ENCODE peak calls at places on chromosomes 2 and 18, in six cellular contexts. J is HFF-Myc, E is pancreas, L is PC-3, D is AG04449, A is HL-60. X is an unnamed sample.

GRCh38 chr2:70738159-70738558 is 29.8 kb downstream of the ADD2 start:
- DNase-seq in J (no peak), E (no peak), L (peak; percentile 27), D (no peak), A (no peak), X (no peak)

GRCh38 chr2:74383254-74383653 is 3.1 kb upstream of the DCTN1 start:
- DNase-seq in J (no peak), E (peak; percentile 38), L (peak; percentile 30), D (peak; percentile 45), A (no peak), X (peak; percentile 83)

GRCh38 chr2:60549250-60550150 is 4.0 kb downstream of the BCL11A start:
- DNase-seq in J (no peak), E (peak; percentile 43), L (peak; percentile 38), D (no peak), A (no peak), X (peak; percentile 16)

GRCh38 chr2:72236445-72237067 is 88.9 kb upstream of the CYP26B1 start:
- DNase-seq in J (peak; percentile 4), E (no peak), L (peak; percentile 80), D (peak; percentile 66), A (no peak), X (peak; percentile 84)

GRCh38 chr2:242057379-242058040 is 188.0 kb downstream of the RTP5 start:
- DNase-seq in J (no peak), E (no peak), L (no peak), D (no peak), A (no peak), X (no peak)

GRCh38 chr2:1544478-1545069 is 131.3 kb downstream of the TPO start:
- DNase-seq in J (no peak), E (no peak), L (peak; percentile 45), D (no peak), A (no peak), X (peak; percentile 33)

GRCh38 chr2:237723613-237724012 is 75.0 kb upstream of the RBM44 start:
- DNase-seq in J (peak; percentile 67), E (no peak), L (peak; percentile 35), D (no peak), A (no peak), X (no peak)

GRCh38 chr2:20130821-20131645 is 79.6 kb upstream of the LAPTM4A start:
- DNase-seq in J (no peak), E (no peak), L (no peak), D (peak; percentile 23), A (no peak), X (peak; percentile 28)

GRCh38 chr2:57371186-57371585 is 675.4 kb upstream of the VRK2 start:
- DNase-seq in J (no peak), E (no peak), L (no peak), D (no peak), A (no peak), X (no peak)

GRCh38 chr2:133986076-133986837 is 267.6 kb upstream of the MGAT5 start:
- DNase-seq in J (no peak), E (no peak), L (peak; percentile 30), D (peak; percentile 14), A (no peak), X (peak; percentile 34)

GRCh38 chr2:199463000-199463692 is 5.4 kb upstream of the SATB2 start:
- DNase-seq in J (no peak), E (peak; percentile 82), L (peak; percentile 80), D (no peak), A (peak; percentile 46), X (peak; percentile 42)

GRCh38 chr2:136116813-136117390 is 1.0 kb downstream of the CXCR4 start:
- DNase-seq in J (no peak), E (no peak), L (no peak), D (no peak), A (peak; percentile 45), X (peak; percentile 16)

GRCh38 chr2:126886201-126886905 is 12.3 kb upstream of the TEX51 start:
- DNase-seq in J (peak; percentile 2), E (peak; percentile 67), L (peak; percentile 4), D (no peak), A (peak; percentile 43), X (peak; percentile 30)

GRCh38 chr2:105553538-105554196 is 154.8 kb upstream of the FHL2 start:
- DNase-seq in J (peak; percentile 11), E (no peak), L (peak; percentile 88), D (no peak), A (no peak), X (peak; percentile 42)

GRCh38 chr2:2059199-2059598 is 271.9 kb downstream of the MYT1L start:
- DNase-seq in J (no peak), E (no peak), L (no peak), D (no peak), A (no peak), X (no peak)

GRCh38 chr18:57715073-57715472 is 88.0 kb downstream of the ATP8B1 start:
- DNase-seq in J (no peak), E (no peak), L (no peak), D (no peak), A (no peak), X (no peak)

GRCh38 chr2:20242727-20243377 is 17.9 kb upstream of the SDC1 start:
- DNase-seq in J (no peak), E (no peak), L (no peak), D (no peak), A (no peak), X (no peak)

GRCh38 chr18:62852851-62853250 is 137.5 kb downstream of the PHLPP1 start:
- DNase-seq in J (no peak), E (no peak), L (peak; percentile 54), D (no peak), A (no peak), X (no peak)

GRCh38 chr2:172821370-172822338 is 86.0 kb downstream of the RAPGEF4 start:
- DNase-seq in J (no peak), E (no peak), L (no peak), D (no peak), A (no peak), X (no peak)

DNA sequence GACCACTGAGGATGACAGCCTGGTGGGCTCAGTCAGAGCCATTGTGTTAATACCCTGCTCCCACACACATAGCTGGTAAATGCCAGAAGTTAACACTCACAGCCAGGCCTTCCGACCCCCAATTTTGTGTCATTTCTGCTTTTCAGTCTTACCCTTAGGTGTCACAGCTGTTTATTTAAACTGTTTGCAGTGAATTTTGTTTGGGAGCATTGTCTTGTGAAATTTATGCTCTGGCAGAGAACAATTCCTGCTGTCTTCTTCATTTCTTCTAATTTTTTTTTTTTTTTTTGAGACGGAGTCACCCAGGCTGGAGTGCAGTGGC is 8.2 kb downstream of the LPIN1 start:
- DNase-seq in J (no peak), E (no peak), L (no peak), D (no peak), A (no peak), X (no peak)
- H3K4me3 ChIP-seq in J (no peak overlapping the region), E (no peak overlapping the region), L (no peak overlapping the region), D (no peak overlapping the region), A (no peak overlapping the region), X (no peak overlapping the region)

GRCh38 chr2:129091620-129092019 is 773.0 kb upstream of the HS6ST1 start:
- DNase-seq in J (no peak), E (no peak), L (no peak), D (no peak), A (no peak), X (no peak)
- H3K4me3 ChIP-seq in J (no peak overlapping the region), E (no peak overlapping the region), L (no peak overlapping the region), D (no peak overlapping the region), A (no peak overlapping the region), X (no peak overlapping the region)

GRCh38 chr2:86790134-86790827 is 432 bp downstream of the CD8A start:
- DNase-seq in J (no peak), E (no peak), L (no peak), D (no peak), A (no peak), X (no peak)
- H3K4me3 ChIP-seq in J (no peak overlapping the region), E (peak overlapping the region; percentile 30), L (peak overlapping the region; percentile 30), D (no peak overlapping the region), A (peak overlapping the region; percentile 11), X (no peak overlapping the region)

GRCh38 chr2:44933434-44933951 is 8.0 kb upstream of the SIX3 start:
- DNase-seq in J (no peak), E (no peak), L (no peak), D (no peak), A (no peak), X (no peak)

GRCh38 chr2:44932079-44932478 is 9.4 kb upstream of the SIX3 start:
- DNase-seq in J (no peak), E (no peak), L (no peak), D (no peak), A (no peak), X (no peak)

GRCh38 chr2:44931177-44931795 is 10.2 kb upstream of the SIX3 start:
- DNase-seq in J (no peak), E (no peak), L (no peak), D (no peak), A (no peak), X (no peak)

GRCh38 chr2:44934024-44934423 is 7.5 kb upstream of the SIX3 start:
- DNase-seq in J (no peak), E (no peak), L (no peak), D (no peak), A (no peak), X (no peak)

DNA sequence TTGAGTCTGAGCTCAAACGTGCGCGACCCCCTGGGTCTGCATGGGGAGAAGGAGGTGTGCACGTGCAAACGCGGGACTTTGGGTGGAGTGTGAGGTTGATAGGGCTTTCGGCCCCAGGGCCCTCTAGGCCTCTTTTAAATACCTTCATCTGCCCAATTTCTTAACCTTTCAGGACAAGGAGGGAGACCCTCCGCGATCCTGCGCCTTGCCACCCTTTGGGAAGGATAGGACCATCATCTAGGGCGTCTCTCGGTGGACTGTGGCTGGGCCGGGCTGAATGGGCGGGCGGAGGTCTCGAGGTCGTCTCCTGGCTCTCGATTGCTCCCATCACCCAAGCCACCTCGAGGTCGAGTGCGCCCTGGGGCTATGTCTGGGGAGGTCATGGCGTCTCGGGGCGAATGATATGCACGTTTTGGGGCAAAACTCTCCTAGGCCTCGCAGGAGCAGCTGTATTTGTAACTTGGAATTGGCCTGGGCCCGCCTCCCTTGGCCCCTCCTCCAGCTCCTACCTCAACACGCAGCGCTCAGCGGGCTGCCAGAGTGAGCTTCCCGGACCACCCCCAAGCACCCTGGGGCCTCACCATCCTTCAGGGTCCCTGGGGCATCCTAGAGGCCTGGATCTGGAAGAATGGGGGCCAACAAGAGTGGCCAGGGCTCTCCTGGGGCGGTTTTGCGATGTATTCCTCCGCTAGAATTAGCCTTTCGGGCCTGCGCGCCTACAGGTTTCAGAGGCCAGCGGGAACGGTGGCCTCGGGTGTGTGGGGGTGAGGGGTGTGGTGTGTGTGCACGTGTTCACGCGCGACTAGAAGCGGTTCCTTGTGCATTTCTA is 8.7 kb upstream of the SIX3 start:
- DNase-seq in J (no peak), E (no peak), L (no peak), D (no peak), A (no peak), X (no peak)
- H3K4me3 ChIP-seq in J (no peak overlapping the region), E (no peak overlapping the region), L (no peak overlapping the region), D (no peak overlapping the region), A (no peak overlapping the region), X (no peak overlapping the region)

DNA sequence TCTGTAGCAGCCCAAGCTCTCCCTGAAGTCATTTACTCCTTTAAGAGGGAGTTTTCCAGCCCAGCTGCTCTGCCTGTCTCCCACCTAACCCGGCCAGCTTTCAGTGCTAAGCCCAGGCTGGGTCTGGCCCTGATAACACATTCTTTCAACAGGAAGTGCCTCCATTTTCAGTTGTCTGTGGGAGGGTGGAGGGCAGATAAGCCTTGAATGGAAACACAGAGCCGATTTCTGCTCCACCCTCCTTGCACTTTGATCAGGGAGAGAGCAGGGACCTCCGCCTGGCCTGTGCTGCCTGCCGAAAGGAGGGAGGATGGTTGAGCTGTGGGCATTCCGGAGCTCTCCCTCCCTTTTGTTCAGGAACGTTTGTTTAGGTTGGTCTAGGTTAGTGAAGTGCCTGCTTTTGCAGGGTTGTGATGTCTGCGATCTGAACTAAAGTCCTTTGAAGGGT is 24.8 kb downstream of the GATA6 start:
- DNase-seq in J (no peak), E (no peak), L (no peak), D (no peak), A (no peak), X (peak; percentile 2)
- H3K4me3 ChIP-seq in J (no peak overlapping the region), E (no peak overlapping the region), L (no peak overlapping the region), D (no peak overlapping the region), A (no peak overlapping the region), X (no peak overlapping the region)